ENCODE peak calls at places on chromosomes 13 and 19, in five cellular contexts. C is GM04504, G is SW 1271, S is EH, D is NCI-H2081. Y is an unnamed sample.

GRCh38 chr19:55467236-55468053 is 2.9 kb upstream of the C19orf85 start:
- DNase-seq in D (no peak), S (peak), C (peak), G (peak), Y (peak)

GRCh38 chr13:74073231-74073630 is 61.0 kb downstream of the KLF12 start:
- DNase-seq in D (no peak), S (no peak), C (no peak), G (no peak), Y (no peak)

GRCh38 chr19:6041071-6041470 is 63.1 kb upstream of the RANBP3 start:
- DNase-seq in C (no peak), D (no peak), G (no peak), S (no peak), Y (no peak)

GRCh38 chr13:111262281-111262680 is 58.2 kb upstream of the TEX29 start:
- DNase-seq in C (no peak), S (no peak), D (no peak), G (no peak), Y (no peak)

GRCh38 chr13:99380921-99381645 is 73.9 kb upstream of the GPR183 start:
- DNase-seq in C (no peak), S (no peak), D (no peak), G (no peak), Y (no peak)

GRCh38 chr13:33186851-33187250 is 98.7 kb downstream of the STARD13 start:
- DNase-seq in C (no peak), S (peak), D (no peak), G (peak), Y (peak)

GRCh38 chr13:40673061-40673397 is 6.6 kb upstream of the FOXO1 start:
- DNase-seq in D (no peak), S (no peak), G (no peak), C (no peak), Y (no peak)

GRCh38 chr13:30907167-30907761 is 1.2 kb downstream of the MEDAG start:
- DNase-seq in D (no peak), S (peak), G (no peak), C (no peak), Y (peak)

GRCh38 chr19:44891016-44891882 is at the start of gene TOMM40:
- DNase-seq in C (peak), G (no peak), D (peak), S (peak), Y (no peak)

GRCh38 chr19:34436716-34437115 is 8.5 kb downstream of the UBA2 start:
- DNase-seq in S (no peak), D (no peak), C (no peak), G (no peak), Y (no peak)

GRCh38 chr19:2815923-2816322 is 3.7 kb upstream of the ZNF554 start:
- DNase-seq in G (no peak), S (no peak), C (no peak), D (no peak), Y (no peak)

GRCh38 chr13:44300895-44301638 is 72.6 kb upstream of the SERP2 start:
- DNase-seq in C (peak), G (peak), D (peak), S (peak), Y (peak)

GRCh38 chr13:110756268-110756667 is 42.8 kb downstream of the ING1 start:
- DNase-seq in G (no peak), S (peak), C (no peak), D (no peak), Y (no peak)

GRCh38 chr13:101917475-101917810 is 465.0 kb downstream of the ITGBL1 start:
- DNase-seq in S (no peak), C (no peak), D (peak), G (no peak), Y (no peak)

GRCh38 chr19:32599736-32600157 is 18.8 kb downstream of the PDCD5 start:
- DNase-seq in C (peak), S (peak), G (peak), D (peak), Y (peak)

GRCh38 chr13:45737571-45738002 is 35.5 kb downstream of the CBY2 start:
- DNase-seq in S (no peak), C (no peak), G (no peak), D (no peak), Y (no peak)

GRCh38 chr13:48660356-48661076 is 6.8 kb downstream of the CYSLTR2 start:
- DNase-seq in G (no peak), D (no peak), C (no peak), S (no peak), Y (no peak)

GRCh38 chr13:99845136-99845874 is 126.3 kb downstream of the ZIC5 start:
- DNase-seq in C (no peak), S (no peak), G (no peak), D (no peak), Y (no peak)

GRCh38 chr13:68759617-68760016 is 1348.0 kb upstream of the ATXN8OS start:
- DNase-seq in C (no peak), G (no peak), S (no peak), D (no peak), Y (no peak)

GRCh38 chr13:46119883-46120614 is 15.2 kb upstream of the CPB2 start:
- DNase-seq in G (peak), S (peak), D (no peak), C (peak), Y (peak)

GRCh38 chr19:5718032-5718578 is 1.8 kb downstream of the LONP1 start:
- DNase-seq in S (peak), G (no peak), D (no peak), C (no peak), Y (peak)

GRCh38 chr13:110179116-110179857 is 127.7 kb downstream of the COL4A1 start:
- DNase-seq in C (no peak), S (no peak), G (no peak), D (peak), Y (no peak)

GRCh38 chr19:1266818-1267440 is 2.2 kb upstream of the CIRBP start:
- DNase-seq in C (no peak), S (no peak), G (peak), D (peak), Y (peak)

GRCh38 chr19:37695144-37695899 is 24.2 kb downstream of the ZNF607 start:
- DNase-seq in D (no peak), S (no peak), C (no peak), G (no peak), Y (no peak)

GRCh38 chr19:34556500-34556899 is 74.9 kb downstream of the WTIP start:
- DNase-seq in S (peak), D (no peak), G (no peak), C (peak), Y (peak)

GRCh38 chr13:21413013-21413412 is 46.1 kb downstream of the ZDHHC20 start:
- DNase-seq in G (no peak), S (peak), C (no peak), D (no peak), Y (no peak)

GRCh38 chr19:48639483-48640375 is 2.5 kb upstream of the DBP start:
- DNase-seq in G (no peak), D (no peak), C (no peak), S (no peak), Y (no peak)

GRCh38 chr19:3984584-3984907 is 717 bp downstream of the EEF2 start:
- DNase-seq in D (no peak), G (no peak), S (no peak), C (no peak), Y (no peak)

GRCh38 chr13:93038187-93038586 is 188.4 kb upstream of the GPC6 start:
- DNase-seq in C (no peak), D (no peak), S (no peak), G (no peak), Y (no peak)

GRCh38 chr19:35824150-35824549 is 11.5 kb upstream of the PRODH2 start:
- DNase-seq in C (no peak), D (no peak), S (no peak), G (no peak), Y (no peak)

Y was measured in RPMI7951.